ENCODE peak calls at places on chromosomes 2 and 18, in seven cellular contexts. J, L, D, K, V, M and G are unnamed samples.

GRCh38 chr2:157059036-157059435 is 198.5 kb upstream of the GALNT5 start:
- DNase-seq in J (no peak), L (no peak), D (no peak), K (no peak), V (no peak), M (no peak), G (no peak)

GRCh38 chr2:54429811-54430600 is 26.1 kb upstream of the SPTBN1 start:
- DNase-seq in J (no peak), L (peak; percentile 14), D (no peak), K (no peak), V (no peak), M (no peak), G (no peak)

GRCh38 chr2:155223781-155224406 is 525.4 kb downstream of the KCNJ3 start:
- DNase-seq in J (peak; percentile 6), L (peak; percentile 20), D (no peak), K (peak; percentile 31), V (no peak), M (no peak), G (no peak)

GRCh38 chr2:202109737-202110184 is 36.7 kb downstream of the KIAA2012 start:
- DNase-seq in J (no peak), L (no peak), D (peak; percentile 56), K (no peak), V (peak; percentile 54), M (no peak), G (peak; percentile 50)

GRCh38 chr2:58633576-58634365 is 392.6 kb upstream of the FANCL start:
- DNase-seq in J (no peak), L (peak; percentile 50), D (peak; percentile 58), K (peak; percentile 78), V (no peak), M (no peak), G (peak; percentile 22)

GRCh38 chr18:840080-840408 is 28.0 kb upstream of the YES1 start:
- DNase-seq in J (no peak), L (no peak), D (no peak), K (no peak), V (no peak), M (no peak), G (no peak)

GRCh38 chr2:197258580-197258979 is 52.0 kb downstream of the ANKRD44 start:
- DNase-seq in J (no peak), L (no peak), D (no peak), K (no peak), V (no peak), M (no peak), G (no peak)

GRCh38 chr18:13455960-13456471 is 237.5 kb downstream of the LDLRAD4 start:
- DNase-seq in J (no peak), L (no peak), D (no peak), K (no peak), V (no peak), M (no peak), G (no peak)